ENCODE peak calls at places on chromosomes 5 and 9, in five cellular contexts. D is LoVo, H is Panc1, E is AG08396, R is H7. G is an unnamed sample.

GRCh38 chr5:6759401-6759800 is 46.2 kb downstream of the TENT4A start:
- DNase-seq in D (peak), H (no peak), E (no peak), R (peak), G (no peak)

GRCh38 chr5:140882591-140882899 is 621 bp downstream of the PCDHA13 start:
- DNase-seq in D (no peak), H (no peak), E (no peak), R (peak), G (no peak)

GRCh38 chr5:65867509-65868195 is 58.7 kb upstream of the ERBIN start:
- DNase-seq in D (no peak), H (no peak), E (no peak), R (no peak), G (no peak)

GRCh38 chr9:136566553-136566895 is 20.7 kb upstream of the NOTCH1 start:
- DNase-seq in D (no peak), H (no peak), E (no peak), R (no peak), G (no peak)

GRCh38 chr9:14158911-14159310 is 155.0 kb downstream of the NFIB start:
- DNase-seq in D (no peak), H (no peak), E (peak), R (no peak), G (no peak)

GRCh38 chr5:14036947-14037346 is 92.5 kb upstream of the DNAH5 start:
- DNase-seq in D (no peak), H (peak), E (no peak), R (no peak), G (no peak)

GRCh38 chr9:136178773-136179075 is 26.2 kb downstream of the LHX3 start:
- DNase-seq in D (no peak), H (no peak), E (no peak), R (peak), G (no peak)

GRCh38 chr5:66144799-66145390 is 795 bp downstream of the SREK1 start:
- DNase-seq in D (no peak), H (peak), E (no peak), R (no peak), G (no peak)

GRCh38 chr5:68053202-68053601 is 162.4 kb upstream of the PIK3R1 start:
- DNase-seq in D (no peak), H (no peak), E (no peak), R (no peak), G (no peak)

GRCh38 chr5:80656425-80656824 is 1.6 kb upstream of the DHFR start:
- DNase-seq in D (no peak), H (no peak), E (no peak), R (no peak), G (no peak)

GRCh38 chr5:132506094-132506692 is 15.6 kb upstream of the IRF1 start:
- DNase-seq in D (peak), H (no peak), E (peak), R (peak), G (no peak)

GRCh38 chr9:99590879-99591278 is 230.8 kb upstream of the NR4A3 start:
- DNase-seq in D (no peak), H (no peak), E (no peak), R (no peak), G (no peak)

GRCh38 chr9:7226007-7226670 is 468.4 kb downstream of the KDM4C start:
- DNase-seq in D (no peak), H (no peak), E (no peak), R (no peak), G (no peak)

GRCh38 chr9:7216004-7216821 is 458.4 kb downstream of the KDM4C start:
- DNase-seq in D (no peak), H (no peak), E (no peak), R (no peak), G (no peak)

G was measured in NCI-H510A treated with DMSO at 0.1 percent for 48 hours.